ENCODE peak calls at places on chromosomes 6 and 20, in four cellular contexts. X is endothelial cell of umbilical vein, S is tibial artery, M is adipocyte. G is an unnamed sample.

GRCh38 chr6:42532038-42532669 is 31.7 kb upstream of the UBR2 start:
- DNase-seq in M (peak; percentile 89), S (no peak), X (peak; percentile 37), G (no peak)

GRCh38 chr20:54086444-54087134 is 16.2 kb upstream of the BCAS1 start:
- DNase-seq in M (no peak), S (no peak), X (no peak), G (no peak)

GRCh38 chr6:74657033-74657432 is 548.8 kb downstream of the COL12A1 start:
- DNase-seq in X (no peak), M (peak; percentile 29), S (no peak), G (no peak)

GRCh38 chr6:142845624-142846458 is 99.1 kb downstream of the HIVEP2 start:
- DNase-seq in X (peak; percentile 97), S (peak; percentile 81), M (peak; percentile 93), G (peak; percentile 91)

GRCh38 chr20:39960522-39961420 is 728.3 kb downstream of the MAFB start:
- DNase-seq in S (no peak), X (no peak), M (no peak), G (peak; percentile 63)

GRCh38 chr6:23503173-23503572 is 622.8 kb upstream of the NRSN1 start:
- DNase-seq in M (no peak), S (no peak), X (no peak), G (no peak)

GRCh38 chr6:88165087-88165876 is 865 bp downstream of the CNR1 start:
- DNase-seq in X (peak; percentile 17), M (no peak), S (no peak), G (no peak)

GRCh38 chr6:19795211-19795610 is 42.0 kb upstream of the ID4 start:
- DNase-seq in M (no peak), X (no peak), S (no peak), G (no peak)

GRCh38 chr20:13898012-13898612 is 92.3 kb downstream of the SEL1L2 start:
- DNase-seq in S (no peak), X (no peak), M (no peak), G (no peak)

GRCh38 chr6:79413562-79414002 is 123.6 kb downstream of the LCA5 start:
- DNase-seq in X (no peak), M (peak; percentile 93), S (no peak), G (no peak)

GRCh38 chr6:15874351-15874750 is 211.5 kb upstream of the DTNBP1 start:
- DNase-seq in S (no peak), M (no peak), X (no peak), G (no peak)

GRCh38 chr20:51931321-51931720 is 129.0 kb upstream of the SALL4 start:
- DNase-seq in X (no peak), S (no peak), M (no peak), G (no peak)

GRCh38 chr6:104580452-104580851 is 279.3 kb downstream of the HACE1 start:
- DNase-seq in S (no peak), X (no peak), M (no peak), G (no peak)

GRCh38 chr6:83824388-83824801 is 28.8 kb upstream of the RIPPLY2 start:
- DNase-seq in S (no peak), X (peak; percentile 82), M (no peak), G (no peak)

GRCh38 chr6:109024784-109025183 is 69.9 kb downstream of the SESN1 start:
- DNase-seq in X (no peak), S (no peak), M (no peak), G (no peak)

GRCh38 chr6:137872071-137872470 is 5.0 kb downstream of the TNFAIP3 start:
- DNase-seq in M (peak; percentile 48), X (peak; percentile 88), S (no peak), G (no peak)

GRCh38 chr6:16102208-16102607 is 26.7 kb upstream of the MYLIP start:
- DNase-seq in M (no peak), X (no peak), S (no peak), G (no peak)

GRCh38 chr20:3658019-3658707 is 5.0 kb downstream of the GFRA4 start:
- DNase-seq in M (no peak), X (no peak), S (no peak), G (peak; percentile 39)

GRCh38 chr6:2714359-2714895 is 36.3 kb downstream of the MYLK4 start:
- DNase-seq in S (no peak), M (peak; percentile 64), X (peak; percentile 80), G (no peak)

GRCh38 chr6:170072246-170072645 is 218.6 kb downstream of the DLL1 start:
- DNase-seq in X (no peak), M (no peak), S (no peak), G (no peak)

GRCh38 chr20:25676164-25676809 is 20.4 kb downstream of the ZNF337 start:
- DNase-seq in S (no peak), X (no peak), M (peak; percentile 62), G (no peak)

GRCh38 chr6:53728570-53729194 is 63.1 kb upstream of the KLHL31 start:
- DNase-seq in X (peak; percentile 43), S (no peak), M (peak; percentile 80), G (no peak)

GRCh38 chr6:113318553-113318952 is 538.6 kb upstream of the MARCKS start:
- DNase-seq in M (no peak), X (peak; percentile 71), S (no peak), G (no peak)

GRCh38 chr6:166143011-166143410 is 24.6 kb downstream of the TBXT start:
- DNase-seq in S (no peak), X (no peak), M (no peak), G (no peak)

GRCh38 chr6:15642276-15642675 is 20.6 kb downstream of the DTNBP1 start:
- DNase-seq in X (no peak), S (no peak), M (no peak), G (no peak)

GRCh38 chr6:118464620-118465019 is 83.5 kb upstream of the PLN start:
- DNase-seq in S (no peak), M (no peak), X (no peak), G (no peak)

GRCh38 chr20:2236266-2236665 is 59.5 kb upstream of the TGM3 start:
- DNase-seq in M (no peak), S (no peak), X (peak; percentile 10), G (no peak)

GRCh38 chr20:23536601-23537000 is 31.7 kb downstream of the CST9L start:
- DNase-seq in S (no peak), X (no peak), M (no peak), G (no peak)

GRCh38 chr6:167937948-167938911 is 59.2 kb upstream of the KIF25 start:
- DNase-seq in S (no peak), M (no peak), X (no peak), G (no peak)

GRCh38 chr6:25172819-25173218 is 106.4 kb upstream of the CARMIL1 start:
- DNase-seq in M (peak; percentile 95), X (no peak), S (no peak), G (no peak)

GRCh38 chr6:111367393-111368088 is 115.5 kb downstream of the REV3L start:
- DNase-seq in X (no peak), S (no peak), M (no peak), G (no peak)

GRCh38 chr20:10673176-10673830 is 496 bp downstream of the JAG1 start:
- DNase-seq in X (peak; percentile 26), M (peak; percentile 71), S (no peak), G (peak; percentile 73)

DNA sequence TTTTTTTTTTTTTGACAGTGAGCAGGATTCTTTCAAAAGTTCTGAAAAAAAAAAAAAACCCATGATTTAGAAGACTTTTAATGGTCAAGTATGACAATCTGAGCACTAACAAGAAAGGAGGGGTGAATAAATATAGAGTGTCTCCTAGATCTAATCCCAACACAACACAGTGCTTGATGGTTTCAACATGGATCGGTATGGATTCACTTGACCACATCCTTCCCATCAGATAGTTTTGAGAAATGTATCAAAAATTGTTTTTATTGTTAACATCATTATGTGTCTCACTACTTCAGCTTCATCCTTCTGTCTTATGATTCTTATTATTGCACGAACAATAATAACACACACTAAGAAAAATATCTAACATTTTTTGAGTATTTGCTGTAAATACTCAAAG is 21.0 kb downstream of the KIF13A start:
- DNase-seq in X (no peak), M (peak; percentile 46), S (no peak), G (no peak)
- H3K4me1 ChIP-seq in X (peaks cover 25% of the 10 kb centered on the region), M (peaks cover 39% of the 10 kb centered on the region), S (peaks cover 76% of the 10 kb centered on the region), G (peaks cover 74% of the 10 kb centered on the region)

GRCh38 chr20:21384308-21384892 is 12.9 kb downstream of the NKX2-4 start:
- DNase-seq in S (no peak), M (no peak), X (no peak), G (no peak)
- H3K36me3 ChIP-seq in S (peaks cover 48% of the 10 kb centered on the region), M (peaks cover 57% of the 10 kb centered on the region), X (peaks cover 4% of the 10 kb centered on the region), G (peaks cover 23% of the 10 kb centered on the region)

GRCh38 chr20:48538058-48538825 is 289.6 kb downstream of the PREX1 start:
- DNase-seq in X (peak; percentile 7), S (no peak), M (peak; percentile 19), G (no peak)
- H3K4me1 ChIP-seq in X (no peaks in the 10 kb centered on the region), S (no peaks in the 10 kb centered on the region), M (peaks cover 5% of the 10 kb centered on the region), G (no peaks in the 10 kb centered on the region)

GRCh38 chr20:56517641-56518040 is 6.9 kb upstream of the FAM209A start:
- DNase-seq in S (no peak), X (no peak), M (no peak), G (no peak)
- H3K36me3 ChIP-seq in S (peaks cover 60% of the 10 kb centered on the region), X (peaks cover 39% of the 10 kb centered on the region), M (peaks cover 65% of the 10 kb centered on the region), G (peaks cover 10% of the 10 kb centered on the region)

GRCh38 chr20:50510706-50511401 is 671 bp downstream of the PTPN1 start:
- DNase-seq in S (no peak), X (peak; percentile 45), M (no peak), G (no peak)
- H3K4me1 ChIP-seq in S (peaks cover 41% of the 10 kb centered on the region), X (peaks cover 38% of the 10 kb centered on the region), M (peaks cover 48% of the 10 kb centered on the region), G (peaks cover 58% of the 10 kb centered on the region)

GRCh38 chr20:32912688-32913087 is 54.0 kb downstream of the EFCAB8 start:
- DNase-seq in S (no peak), M (no peak), X (peak; percentile 16), G (no peak)

GRCh38 chr20:32909451-32909850 is 50.7 kb downstream of the EFCAB8 start:
- DNase-seq in X (no peak), M (no peak), S (no peak), G (no peak)

GRCh38 chr20:32914031-32914430 is 55.3 kb downstream of the EFCAB8 start:
- DNase-seq in S (no peak), X (no peak), M (no peak), G (peak; percentile 32)

GRCh38 chr20:32909896-32910571 is 51.3 kb downstream of the EFCAB8 start:
- DNase-seq in X (no peak), M (no peak), S (no peak), G (peak; percentile 29)

DNA sequence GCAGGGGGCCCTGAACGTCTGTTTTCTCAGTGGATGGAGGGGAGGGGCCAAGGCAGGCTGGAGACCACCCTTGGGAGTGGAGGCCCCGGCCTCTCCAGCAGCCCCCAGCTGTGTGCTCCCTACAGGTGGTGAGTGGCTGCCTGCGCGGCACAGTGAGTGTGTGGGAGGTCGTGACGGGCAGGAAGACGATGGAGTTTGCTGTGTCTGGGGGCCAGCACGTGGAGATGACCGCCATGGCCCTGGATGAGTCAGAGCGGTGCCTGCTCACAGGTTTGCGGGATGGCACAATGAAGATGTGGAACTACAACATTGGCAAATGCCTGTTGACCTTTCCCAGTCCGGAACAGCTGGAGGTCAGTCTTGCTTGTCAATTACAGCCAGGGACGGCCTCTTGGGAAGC is 52.6 kb downstream of the EFCAB8 start:
- DNase-seq in X (no peak), S (no peak), M (no peak), G (peak; percentile 19)
- H3K36me3 ChIP-seq in X (no peaks in the 10 kb centered on the region), S (no peaks in the 10 kb centered on the region), M (no peaks in the 10 kb centered on the region), G (no peaks in the 10 kb centered on the region)

GRCh38 chr6:133348846-133349245 is 107.7 kb downstream of the EYA4 start:
- DNase-seq in M (no peak), S (no peak), X (no peak), G (no peak)

GRCh38 chr6:133353061-133353460 is 111.9 kb downstream of the EYA4 start:
- DNase-seq in M (no peak), S (no peak), X (no peak), G (no peak)

GRCh38 chr6:133355922-133356321 is 114.8 kb downstream of the EYA4 start:
- DNase-seq in X (no peak), M (no peak), S (no peak), G (no peak)

GRCh38 chr6:133352046-133352445 is 110.9 kb downstream of the EYA4 start:
- DNase-seq in M (no peak), S (no peak), X (no peak), G (no peak)

GRCh38 chr6:133350928-133351327 is 109.8 kb downstream of the EYA4 start:
- DNase-seq in X (no peak), S (no peak), M (no peak), G (no peak)
- H3K4me1 ChIP-seq in X (no peaks in the 10 kb centered on the region), S (no peaks in the 10 kb centered on the region), M (no peaks in the 10 kb centered on the region), G (no peaks in the 10 kb centered on the region)

G was measured in sigmoid colon.